ENCODE peak calls at places on chromosomes 3 and 15, in ten cellular contexts. D is NCI-H146; J is activated naive CD8-positive, alpha-beta T cell treated with anti-CD3 and anti-CD28 coated beads, Interleukin-2, amount 50 U/mL, for 24 hours; I is GM10248; Q is testis; S is activated CD4-positive, alpha-beta T cell treated with anti-CD3 and anti-CD28 coated beads for 4 hours; N is GM03348; Z is head of caudate nucleus; T is stimulated activated CD8-positive, alpha-beta memory T cell treated with anti-CD3 and anti-CD28 coated beads, Interleukin-12 subunit alpha, Interleukin-12 subunit beta, amount 100 ng/mL, for 4 hours; G is fibroblast of pulmonary artery. A is an unnamed sample.

GRCh38 chr15:32718082-32718821 is 448 bp downstream of the GREM1 start:
- DNase-seq in D (no peak), J (peak), I (no peak), Q (peak), S (no peak), N (peak), Z (no peak), T (no peak), G (no peak), A (no peak)

GRCh38 chr3:50112462-50112861 is 23.7 kb downstream of the RBM5 start:
- DNase-seq in D (peak), J (no peak), I (no peak), Q (no peak), S (no peak), N (no peak), Z (no peak), T (no peak), G (no peak), A (no peak)

GRCh38 chr3:56737001-56737400 is 53.9 kb upstream of the TASOR start:
- DNase-seq in D (no peak), J (no peak), I (no peak), Q (no peak), S (no peak), N (no peak), Z (peak), T (no peak), G (no peak), A (no peak)

GRCh38 chr3:72818915-72819314 is 29.3 kb downstream of the SHQ1 start:
- DNase-seq in D (no peak), J (no peak), I (no peak), Q (no peak), S (no peak), N (peak), Z (no peak), T (no peak), G (peak), A (no peak)

GRCh38 chr15:39720721-39721611 is 61.7 kb downstream of the FSIP1 start:
- DNase-seq in D (no peak), J (no peak), I (no peak), Q (no peak), S (no peak), N (peak), Z (no peak), T (no peak), G (no peak), A (no peak)

GRCh38 chr3:15460891-15461524 is 33.6 kb downstream of the EAF1 start:
- DNase-seq in D (no peak), J (peak), I (no peak), Q (no peak), S (no peak), N (no peak), Z (no peak), T (no peak), G (no peak), A (no peak)

GRCh38 chr3:159911011-159911663 is 77.5 kb upstream of the IL12A start:
- DNase-seq in D (no peak), J (no peak), I (peak), Q (no peak), S (no peak), N (no peak), Z (no peak), T (no peak), G (no peak), A (no peak)

GRCh38 chr3:15899438-15899837 is 101.7 kb upstream of the ANKRD28 start:
- DNase-seq in D (no peak), J (no peak), I (no peak), Q (no peak), S (no peak), N (peak), Z (no peak), T (no peak), G (peak), A (no peak)

GRCh38 chr3:13122101-13123055 is 49.1 kb upstream of the IQSEC1 start:
- DNase-seq in D (no peak), J (no peak), I (no peak), Q (no peak), S (no peak), N (no peak), Z (no peak), T (no peak), G (no peak), A (no peak)

A was measured in naive B cell.